ENCODE peak calls at places on chromosomes 16 and 17, in five cellular contexts. One of them, this sample, is unnamed.

GRCh38 chr17:65790241-65790640 is 228.8 kb upstream of the AXIN2 start:
- DNase-seq in fibroblast of mammary gland: no peak
- DNase-seq in stimulated activated CD4-positive, alpha-beta T cell treated with anti-CD3 and anti-CD28 coated beads, Interleukin-4, amount 100 ng/mL, for 1 hour: no peak
- DNase-seq in caudate nucleus: no peak
- DNase-seq in activated naive CD4-positive, alpha-beta T cell treated with anti-CD3 and anti-CD28 coated beads, Interleukin-2, amount 50 U/mL, for 16 hours: no peak
- DNase-seq in this sample: no peak

GRCh38 chr16:23082161-23082788 is 67.0 kb downstream of the USP31 start:
- DNase-seq in stimulated activated CD4-positive, alpha-beta T cell treated with anti-CD3 and anti-CD28 coated beads, Interleukin-4, amount 100 ng/mL, for 1 hour: no peak
- DNase-seq in fibroblast of mammary gland: no peak
- DNase-seq in caudate nucleus: no peak
- DNase-seq in activated naive CD4-positive, alpha-beta T cell treated with anti-CD3 and anti-CD28 coated beads, Interleukin-2, amount 50 U/mL, for 16 hours: no peak
- DNase-seq in this sample: no peak

GRCh38 chr17:44350733-44351226 is 5.7 kb downstream of the GRN start:
- DNase-seq in caudate nucleus: peak; percentile 47
- DNase-seq in stimulated activated CD4-positive, alpha-beta T cell treated with anti-CD3 and anti-CD28 coated beads, Interleukin-4, amount 100 ng/mL, for 1 hour: peak; percentile 77
- DNase-seq in fibroblast of mammary gland: peak; percentile 52
- DNase-seq in activated naive CD4-positive, alpha-beta T cell treated with anti-CD3 and anti-CD28 coated beads, Interleukin-2, amount 50 U/mL, for 16 hours: peak; percentile 79
- DNase-seq in this sample: peak; percentile 82

GRCh38 chr16:56421313-56421712 is 4.0 kb downstream of the AMFR start:
- DNase-seq in fibroblast of mammary gland: no peak
- DNase-seq in caudate nucleus: no peak
- DNase-seq in activated naive CD4-positive, alpha-beta T cell treated with anti-CD3 and anti-CD28 coated beads, Interleukin-2, amount 50 U/mL, for 16 hours: no peak
- DNase-seq in stimulated activated CD4-positive, alpha-beta T cell treated with anti-CD3 and anti-CD28 coated beads, Interleukin-4, amount 100 ng/mL, for 1 hour: no peak
- DNase-seq in this sample: no peak

GRCh38 chr16:51146256-51146924 is 4.7 kb downstream of the SALL1 start:
- DNase-seq in caudate nucleus: no peak
- DNase-seq in activated naive CD4-positive, alpha-beta T cell treated with anti-CD3 and anti-CD28 coated beads, Interleukin-2, amount 50 U/mL, for 16 hours: no peak
- DNase-seq in fibroblast of mammary gland: peak; percentile 74
- DNase-seq in stimulated activated CD4-positive, alpha-beta T cell treated with anti-CD3 and anti-CD28 coated beads, Interleukin-4, amount 100 ng/mL, for 1 hour: no peak
- DNase-seq in this sample: no peak

GRCh38 chr16:57646388-57647039 is 18.1 kb downstream of the ADGRG1 start:
- DNase-seq in activated naive CD4-positive, alpha-beta T cell treated with anti-CD3 and anti-CD28 coated beads, Interleukin-2, amount 50 U/mL, for 16 hours: no peak
- DNase-seq in stimulated activated CD4-positive, alpha-beta T cell treated with anti-CD3 and anti-CD28 coated beads, Interleukin-4, amount 100 ng/mL, for 1 hour: no peak
- DNase-seq in caudate nucleus: no peak
- DNase-seq in fibroblast of mammary gland: no peak
- DNase-seq in this sample: no peak

GRCh38 chr17:64073771-64074703 is 53.6 kb upstream of the ICAM2 start:
- DNase-seq in activated naive CD4-positive, alpha-beta T cell treated with anti-CD3 and anti-CD28 coated beads, Interleukin-2, amount 50 U/mL, for 16 hours: no peak
- DNase-seq in stimulated activated CD4-positive, alpha-beta T cell treated with anti-CD3 and anti-CD28 coated beads, Interleukin-4, amount 100 ng/mL, for 1 hour: no peak
- DNase-seq in caudate nucleus: no peak
- DNase-seq in fibroblast of mammary gland: no peak
- DNase-seq in this sample: no peak

GRCh38 chr17:49447603-49448325 is 33.1 kb upstream of the PHB1 start:
- DNase-seq in caudate nucleus: no peak
- DNase-seq in fibroblast of mammary gland: no peak
- DNase-seq in stimulated activated CD4-positive, alpha-beta T cell treated with anti-CD3 and anti-CD28 coated beads, Interleukin-4, amount 100 ng/mL, for 1 hour: no peak
- DNase-seq in activated naive CD4-positive, alpha-beta T cell treated with anti-CD3 and anti-CD28 coated beads, Interleukin-2, amount 50 U/mL, for 16 hours: no peak
- DNase-seq in this sample: no peak

GRCh38 chr16:85781685-85782370 is 17.5 kb downstream of the EMC8 start:
- DNase-seq in stimulated activated CD4-positive, alpha-beta T cell treated with anti-CD3 and anti-CD28 coated beads, Interleukin-4, amount 100 ng/mL, for 1 hour: no peak
- DNase-seq in caudate nucleus: peak; percentile 31
- DNase-seq in activated naive CD4-positive, alpha-beta T cell treated with anti-CD3 and anti-CD28 coated beads, Interleukin-2, amount 50 U/mL, for 16 hours: no peak
- DNase-seq in fibroblast of mammary gland: peak; percentile 34
- DNase-seq in this sample: no peak

GRCh38 chr17:49218941-49219913 is 8.7 kb downstream of the ABI3 start:
- DNase-seq in caudate nucleus: no peak
- DNase-seq in activated naive CD4-positive, alpha-beta T cell treated with anti-CD3 and anti-CD28 coated beads, Interleukin-2, amount 50 U/mL, for 16 hours: peak; percentile 20
- DNase-seq in stimulated activated CD4-positive, alpha-beta T cell treated with anti-CD3 and anti-CD28 coated beads, Interleukin-4, amount 100 ng/mL, for 1 hour: no peak
- DNase-seq in fibroblast of mammary gland: no peak
- DNase-seq in this sample: peak; percentile 85

GRCh38 chr17:10687497-10687896 is 9.8 kb downstream of the SCO1 start:
- DNase-seq in activated naive CD4-positive, alpha-beta T cell treated with anti-CD3 and anti-CD28 coated beads, Interleukin-2, amount 50 U/mL, for 16 hours: no peak
- DNase-seq in fibroblast of mammary gland: no peak
- DNase-seq in caudate nucleus: no peak
- DNase-seq in stimulated activated CD4-positive, alpha-beta T cell treated with anti-CD3 and anti-CD28 coated beads, Interleukin-4, amount 100 ng/mL, for 1 hour: no peak
- DNase-seq in this sample: no peak

GRCh38 chr17:34579017-34579946 is at the start of gene TMEM132E:
- DNase-seq in activated naive CD4-positive, alpha-beta T cell treated with anti-CD3 and anti-CD28 coated beads, Interleukin-2, amount 50 U/mL, for 16 hours: peak; percentile 28
- DNase-seq in fibroblast of mammary gland: no peak
- DNase-seq in caudate nucleus: peak; percentile 52
- DNase-seq in stimulated activated CD4-positive, alpha-beta T cell treated with anti-CD3 and anti-CD28 coated beads, Interleukin-4, amount 100 ng/mL, for 1 hour: peak; percentile 34
- DNase-seq in this sample: peak; percentile 43

GRCh38 chr17:66900126-66901010 is 64.1 kb upstream of the CACNG4 start:
- DNase-seq in caudate nucleus: no peak
- DNase-seq in stimulated activated CD4-positive, alpha-beta T cell treated with anti-CD3 and anti-CD28 coated beads, Interleukin-4, amount 100 ng/mL, for 1 hour: no peak
- DNase-seq in fibroblast of mammary gland: peak; percentile 24
- DNase-seq in activated naive CD4-positive, alpha-beta T cell treated with anti-CD3 and anti-CD28 coated beads, Interleukin-2, amount 50 U/mL, for 16 hours: no peak
- DNase-seq in this sample: no peak

GRCh38 chr17:19398301-19399181 is 11.6 kb upstream of the MFAP4 start:
- DNase-seq in stimulated activated CD4-positive, alpha-beta T cell treated with anti-CD3 and anti-CD28 coated beads, Interleukin-4, amount 100 ng/mL, for 1 hour: no peak
- DNase-seq in caudate nucleus: no peak
- DNase-seq in activated naive CD4-positive, alpha-beta T cell treated with anti-CD3 and anti-CD28 coated beads, Interleukin-2, amount 50 U/mL, for 16 hours: no peak
- DNase-seq in fibroblast of mammary gland: peak; percentile 74
- DNase-seq in this sample: no peak

GRCh38 chr16:19348578-19349315 is 63.2 kb downstream of the CLEC19A start:
- DNase-seq in stimulated activated CD4-positive, alpha-beta T cell treated with anti-CD3 and anti-CD28 coated beads, Interleukin-4, amount 100 ng/mL, for 1 hour: no peak
- DNase-seq in caudate nucleus: no peak
- DNase-seq in activated naive CD4-positive, alpha-beta T cell treated with anti-CD3 and anti-CD28 coated beads, Interleukin-2, amount 50 U/mL, for 16 hours: no peak
- DNase-seq in fibroblast of mammary gland: no peak
- DNase-seq in this sample: no peak

GRCh38 chr16:31440511-31441184 is 1.9 kb downstream of the ZNF843 start:
- DNase-seq in fibroblast of mammary gland: no peak
- DNase-seq in caudate nucleus: no peak
- DNase-seq in stimulated activated CD4-positive, alpha-beta T cell treated with anti-CD3 and anti-CD28 coated beads, Interleukin-4, amount 100 ng/mL, for 1 hour: no peak
- DNase-seq in activated naive CD4-positive, alpha-beta T cell treated with anti-CD3 and anti-CD28 coated beads, Interleukin-2, amount 50 U/mL, for 16 hours: no peak
- DNase-seq in this sample: no peak

GRCh38 chr17:1647802-1648581 is 1.7 kb downstream of the RILP start:
- DNase-seq in activated naive CD4-positive, alpha-beta T cell treated with anti-CD3 and anti-CD28 coated beads, Interleukin-2, amount 50 U/mL, for 16 hours: no peak
- DNase-seq in stimulated activated CD4-positive, alpha-beta T cell treated with anti-CD3 and anti-CD28 coated beads, Interleukin-4, amount 100 ng/mL, for 1 hour: no peak
- DNase-seq in fibroblast of mammary gland: no peak
- DNase-seq in caudate nucleus: no peak
- DNase-seq in this sample: no peak

GRCh38 chr16:66845791-66846221 is 1.6 kb downstream of the CA7 start:
- DNase-seq in activated naive CD4-positive, alpha-beta T cell treated with anti-CD3 and anti-CD28 coated beads, Interleukin-2, amount 50 U/mL, for 16 hours: no peak
- DNase-seq in caudate nucleus: no peak
- DNase-seq in stimulated activated CD4-positive, alpha-beta T cell treated with anti-CD3 and anti-CD28 coated beads, Interleukin-4, amount 100 ng/mL, for 1 hour: no peak
- DNase-seq in fibroblast of mammary gland: no peak
- DNase-seq in this sample: no peak

GRCh38 chr17:81518785-81519283 is 6.2 kb upstream of the ACTG1 start:
- DNase-seq in stimulated activated CD4-positive, alpha-beta T cell treated with anti-CD3 and anti-CD28 coated beads, Interleukin-4, amount 100 ng/mL, for 1 hour: peak; percentile 38
- DNase-seq in fibroblast of mammary gland: no peak
- DNase-seq in activated naive CD4-positive, alpha-beta T cell treated with anti-CD3 and anti-CD28 coated beads, Interleukin-2, amount 50 U/mL, for 16 hours: peak; percentile 33
- DNase-seq in caudate nucleus: no peak
- DNase-seq in this sample: peak; percentile 66

GRCh38 chr17:36813357-36813756 is 123.9 kb upstream of the LHX1 start:
- DNase-seq in activated naive CD4-positive, alpha-beta T cell treated with anti-CD3 and anti-CD28 coated beads, Interleukin-2, amount 50 U/mL, for 16 hours: no peak
- DNase-seq in stimulated activated CD4-positive, alpha-beta T cell treated with anti-CD3 and anti-CD28 coated beads, Interleukin-4, amount 100 ng/mL, for 1 hour: no peak
- DNase-seq in fibroblast of mammary gland: no peak
- DNase-seq in caudate nucleus: no peak
- DNase-seq in this sample: no peak

GRCh38 chr17:17416400-17417360 is 60.1 kb upstream of the MED9 start:
- DNase-seq in activated naive CD4-positive, alpha-beta T cell treated with anti-CD3 and anti-CD28 coated beads, Interleukin-2, amount 50 U/mL, for 16 hours: no peak
- DNase-seq in fibroblast of mammary gland: peak; percentile 93
- DNase-seq in caudate nucleus: no peak
- DNase-seq in stimulated activated CD4-positive, alpha-beta T cell treated with anti-CD3 and anti-CD28 coated beads, Interleukin-4, amount 100 ng/mL, for 1 hour: no peak
- DNase-seq in this sample: no peak

GRCh38 chr16:86044241-86044671 is 145.3 kb downstream of the IRF8 start:
- DNase-seq in activated naive CD4-positive, alpha-beta T cell treated with anti-CD3 and anti-CD28 coated beads, Interleukin-2, amount 50 U/mL, for 16 hours: peak; percentile 50
- DNase-seq in stimulated activated CD4-positive, alpha-beta T cell treated with anti-CD3 and anti-CD28 coated beads, Interleukin-4, amount 100 ng/mL, for 1 hour: peak; percentile 58
- DNase-seq in caudate nucleus: no peak
- DNase-seq in fibroblast of mammary gland: peak; percentile 38
- DNase-seq in this sample: peak; percentile 67

This sample was measured in activated naive CD8-positive, alpha-beta T cell treated with anti-CD3 and anti-CD28 coated beads, Interleukin-2, amount 10 ng/mL, durations not matched to agents 7 days and 5 days.